ENCODE peak calls at places on chromosomes 16 and 17, in six cellular contexts. W is CD4-positive, alpha-beta memory T cell; Y is SJCRH30; F is uterus; L is fibroblast of lung; T is left ventricle myocardium inferior. H is an unnamed sample. For H3K27me3, the result is how much of the 10 kb centered on the place peaks cover.

GRCh38 chr16:11824362-11824761 is 27.0 kb downstream of the RSL1D1 start:
- DNase-seq in W (no peak), Y (no peak), L (no peak), T (peak), F (no peak), H (peak)

GRCh38 chr16:728890-729744 is 2.2 kb downstream of the HAGHL start:
- DNase-seq in W (no peak), L (no peak), F (no peak), Y (peak), T (no peak), H (no peak)

GRCh38 chr17:77458202-77459017 is 317.6 kb downstream of the SEC14L1 start:
- DNase-seq in W (peak), T (no peak), L (no peak), F (no peak), Y (no peak), H (no peak)

GRCh38 chr16:89285381-89285780 is 67.9 kb downstream of the ZNF778 start:
- DNase-seq in Y (no peak), F (no peak), W (no peak), T (no peak), L (no peak), H (no peak)

GRCh38 chr16:87874639-87875472 is 5.5 kb upstream of the SLC7A5 start:
- DNase-seq in W (no peak), T (no peak), L (no peak), Y (no peak), F (no peak), H (no peak)

GRCh38 chr16:88999457-89000206 is 22.6 kb upstream of the CBFA2T3 start:
- DNase-seq in L (no peak), W (peak), T (no peak), Y (no peak), F (no peak), H (no peak)

GRCh38 chr17:49071106-49071505 is 61.5 kb upstream of the B4GALNT2 start:
- DNase-seq in Y (no peak), W (no peak), F (no peak), T (no peak), L (no peak), H (peak)

GRCh38 chr17:61736438-61736837 is 126.9 kb downstream of the BRIP1 start:
- DNase-seq in F (no peak), W (no peak), T (no peak), L (no peak), Y (no peak), H (no peak)

GRCh38 chr17:51799981-51800380 is 358.5 kb downstream of the CA10 start:
- DNase-seq in Y (no peak), F (no peak), W (no peak), L (no peak), T (no peak), H (no peak)

GRCh38 chr17:50872710-50873424 is 6.7 kb upstream of the TOB1 start:
- DNase-seq in Y (no peak), F (no peak), T (no peak), W (peak), L (peak), H (no peak)

GRCh38 chr16:27401768-27402568 is at the start of gene IL21R:
- DNase-seq in T (peak), L (peak), F (peak), Y (peak), W (peak), H (no peak)
- H3K4me3 ChIP-seq in T (peak), L (no peak), F (no peak), Y (peak), W (peak), H (no peak)

DNA sequence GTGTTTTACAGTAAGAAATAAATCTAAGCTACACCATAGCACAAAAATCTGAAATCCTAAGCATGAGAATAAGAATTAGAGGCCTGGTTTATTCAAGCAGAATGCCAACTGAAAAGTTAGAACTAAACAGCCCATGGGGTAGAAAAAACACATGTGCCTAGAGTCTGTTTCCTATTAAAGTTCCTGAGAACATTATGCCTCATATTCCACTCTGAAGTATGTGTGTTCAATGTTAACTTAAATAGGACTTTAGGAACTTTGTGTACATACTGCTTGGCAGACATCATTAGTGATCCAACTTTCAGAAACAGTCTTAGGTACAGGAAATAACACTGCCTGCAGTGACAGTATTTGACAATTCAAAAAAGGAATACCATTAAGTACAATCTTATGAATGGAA is 18.2 kb downstream of the HEATR6 start:
- DNase-seq in Y (no peak), F (no peak), T (no peak), L (no peak), W (no peak), H (no peak)
- H3K27ac ChIP-seq in Y (no peak), F (no peak), T (no peak), L (no peak), W (no peak), H (no peak)

DNA sequence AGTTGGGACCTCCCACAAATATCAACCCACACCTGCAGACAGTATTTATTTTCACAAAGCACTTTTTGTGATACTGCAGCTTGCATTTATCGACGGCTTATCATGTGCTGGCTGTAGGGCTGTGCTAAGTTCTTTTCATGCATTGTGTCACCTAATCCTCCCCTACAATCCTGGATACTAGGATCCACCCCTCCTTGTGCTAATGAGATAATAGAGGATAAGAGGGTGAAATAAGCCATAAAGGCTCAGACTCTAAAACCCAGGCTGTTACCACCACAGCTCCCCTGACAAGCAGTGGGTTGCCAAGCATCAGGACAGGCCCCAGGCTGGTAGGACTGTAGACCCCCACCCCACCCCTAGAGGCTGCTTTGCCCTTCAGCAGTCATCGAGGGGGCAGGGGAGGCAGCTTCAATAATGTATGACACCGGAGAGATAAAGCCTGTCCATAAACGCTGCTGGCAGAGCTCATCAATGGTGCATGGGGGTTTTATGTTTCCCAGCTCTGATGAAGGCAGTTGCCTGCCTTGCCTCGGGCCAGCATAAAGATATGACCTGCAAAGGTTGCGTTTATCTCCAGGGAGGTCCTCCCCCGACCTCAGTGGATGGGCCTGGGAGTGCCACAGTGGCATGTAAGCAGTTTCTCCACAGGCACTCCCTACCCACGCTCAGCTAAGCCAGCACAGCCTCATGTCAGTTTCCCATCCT is 73.9 kb upstream of the C16orf82 start:
- DNase-seq in W (no peak), T (no peak), F (no peak), L (no peak), Y (no peak), H (no peak)
- H3K27me3 ChIP-seq in W (under half), T (half or more), F (under half), L (under half), Y (under half), H (under half)

GRCh38 chr17:76444518-76445311 is 8.2 kb downstream of the UBE2O start:
- DNase-seq in W (no peak), Y (peak), F (no peak), L (no peak), T (no peak), H (no peak)
- H3K4me3 ChIP-seq in W (no peak), Y (no peak), F (no peak), L (no peak), T (no peak), H (no peak)

DNA sequence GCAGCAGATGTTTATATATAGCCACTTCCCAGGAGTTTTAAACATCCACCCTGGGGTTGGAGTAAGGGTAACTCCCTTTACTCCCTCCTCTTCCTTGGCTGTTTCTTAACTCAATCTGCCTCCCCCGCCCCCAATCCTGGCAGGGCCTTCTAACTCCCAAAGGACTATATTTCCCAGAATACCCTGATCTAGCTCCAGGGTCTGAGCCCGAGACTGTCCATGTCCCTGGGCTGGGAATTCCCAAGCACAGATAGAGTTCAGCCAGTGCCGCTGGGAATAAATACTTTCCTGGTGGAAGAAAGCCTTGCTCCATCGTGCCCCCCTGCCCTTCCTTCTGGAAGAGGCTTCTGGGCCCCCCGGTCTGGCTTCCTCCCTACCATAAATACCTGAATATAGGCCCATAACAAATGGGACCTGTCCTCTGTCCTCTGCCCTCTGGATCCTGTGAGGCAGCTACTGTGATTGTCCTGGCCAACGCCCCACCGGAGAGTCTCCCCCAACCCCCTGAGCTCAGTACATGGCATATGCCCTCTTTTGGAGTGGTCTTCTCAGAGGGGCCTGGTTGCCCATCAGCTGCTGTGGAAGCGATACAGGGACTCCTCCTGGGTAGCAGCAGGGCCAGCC is 10.2 kb downstream of the BAHCC1 start:
- DNase-seq in T (peak), W (no peak), F (peak), Y (peak), L (peak), H (peak)
- H3K27ac ChIP-seq in T (peak), W (no peak), F (peak), Y (peak), L (peak), H (peak)

GRCh38 chr17:34623856-34624766 is 44.7 kb downstream of the TMEM132E start:
- DNase-seq in Y (no peak), T (no peak), L (no peak), F (no peak), W (no peak), H (no peak)

GRCh38 chr17:34622862-34623261 is 43.5 kb downstream of the TMEM132E start:
- DNase-seq in L (no peak), Y (no peak), F (no peak), T (no peak), W (no peak), H (no peak)

GRCh38 chr17:34626141-34626681 is 46.8 kb downstream of the TMEM132E start:
- DNase-seq in Y (no peak), F (no peak), T (no peak), W (no peak), L (no peak), H (no peak)

GRCh38 chr17:34628883-34629282 is 49.5 kb downstream of the TMEM132E start:
- DNase-seq in L (no peak), F (no peak), W (no peak), T (no peak), Y (no peak), H (no peak)

GRCh38 chr17:34624767-34625389 is 45.5 kb downstream of the TMEM132E start:
- DNase-seq in W (no peak), L (no peak), Y (no peak), T (no peak), F (no peak), H (peak)
- H3K27me3 ChIP-seq in W (under half), L (under half), Y (under half), T (half or more), F (under half), H (under half)